ENCODE peak calls at places on chromosomes 5 and 9, in eight cellular contexts. One of them, this sample, is unnamed.
A peak's percentile ranks its signal among the peaks of the same experiment; 100 is the strongest.

GRCh38 chr5:169268019-169268418 is 32.9 kb downstream of the SLIT3 start:
- DNase-seq in endothelial cell of umbilical vein: no peak
- DNase-seq in mucosa of descending colon: no peak
- DNase-seq in AG09309: peak; percentile 85
- DNase-seq in fibroblast of mammary gland: peak; percentile 45
- DNase-seq in fibroblast of lung: no peak
- DNase-seq in WERI-Rb-1: no peak
- DNase-seq in right lobe of liver: no peak
- DNase-seq in this sample: no peak

GRCh38 chr9:124852121-124852828 is 985 bp upstream of the WDR38 start:
- DNase-seq in endothelial cell of umbilical vein: no peak
- DNase-seq in mucosa of descending colon: no peak
- DNase-seq in AG09309: no peak
- DNase-seq in fibroblast of mammary gland: no peak
- DNase-seq in fibroblast of lung: no peak
- DNase-seq in WERI-Rb-1: no peak
- DNase-seq in right lobe of liver: no peak
- DNase-seq in this sample: no peak

GRCh38 chr9:120091206-120091605 is 488.8 kb downstream of the CDK5RAP2 start:
- DNase-seq in endothelial cell of umbilical vein: no peak
- DNase-seq in mucosa of descending colon: no peak
- DNase-seq in AG09309: no peak
- DNase-seq in fibroblast of mammary gland: no peak
- DNase-seq in fibroblast of lung: no peak
- DNase-seq in WERI-Rb-1: no peak
- DNase-seq in right lobe of liver: no peak
- DNase-seq in this sample: no peak

GRCh38 chr5:127959152-127959764 is 124.3 kb upstream of the SLC12A2 start:
- DNase-seq in endothelial cell of umbilical vein: peak; percentile 86
- DNase-seq in mucosa of descending colon: peak; percentile 83
- DNase-seq in AG09309: no peak
- DNase-seq in fibroblast of mammary gland: peak; percentile 86
- DNase-seq in fibroblast of lung: peak; percentile 81
- DNase-seq in WERI-Rb-1: peak; percentile 62
- DNase-seq in right lobe of liver: peak; percentile 81
- DNase-seq in this sample: peak; percentile 77

GRCh38 chr9:89277454-89277853 is 33.5 kb upstream of the CKS2 start:
- DNase-seq in endothelial cell of umbilical vein: no peak
- DNase-seq in mucosa of descending colon: peak; percentile 26
- DNase-seq in AG09309: no peak
- DNase-seq in fibroblast of mammary gland: peak; percentile 27
- DNase-seq in fibroblast of lung: peak; percentile 63
- DNase-seq in WERI-Rb-1: no peak
- DNase-seq in right lobe of liver: no peak
- DNase-seq in this sample: no peak

GRCh38 chr5:102875672-102876071 is 120.6 kb downstream of the PAM start:
- DNase-seq in endothelial cell of umbilical vein: peak; percentile 80
- DNase-seq in mucosa of descending colon: no peak
- DNase-seq in AG09309: no peak
- DNase-seq in fibroblast of mammary gland: no peak
- DNase-seq in fibroblast of lung: no peak
- DNase-seq in WERI-Rb-1: no peak
- DNase-seq in right lobe of liver: no peak
- DNase-seq in this sample: no peak

GRCh38 chr5:179601871-179602625 is 21.4 kb downstream of the HNRNPH1 start:
- DNase-seq in endothelial cell of umbilical vein: no peak
- DNase-seq in mucosa of descending colon: no peak
- DNase-seq in AG09309: no peak
- DNase-seq in fibroblast of mammary gland: no peak
- DNase-seq in fibroblast of lung: no peak
- DNase-seq in WERI-Rb-1: no peak
- DNase-seq in right lobe of liver: no peak
- DNase-seq in this sample: no peak

GRCh38 chr5:165805756-165806155 is 2300.3 kb downstream of the MAT2B start:
- DNase-seq in endothelial cell of umbilical vein: no peak
- DNase-seq in mucosa of descending colon: peak; percentile 7
- DNase-seq in AG09309: no peak
- DNase-seq in fibroblast of mammary gland: no peak
- DNase-seq in fibroblast of lung: no peak
- DNase-seq in WERI-Rb-1: peak; percentile 23
- DNase-seq in right lobe of liver: no peak
- DNase-seq in this sample: no peak

GRCh38 chr5:44532981-44533380 is 143.8 kb upstream of the FGF10 start:
- DNase-seq in endothelial cell of umbilical vein: no peak
- DNase-seq in mucosa of descending colon: no peak
- DNase-seq in AG09309: no peak
- DNase-seq in fibroblast of mammary gland: peak; percentile 47
- DNase-seq in fibroblast of lung: peak; percentile 57
- DNase-seq in WERI-Rb-1: no peak
- DNase-seq in right lobe of liver: no peak
- DNase-seq in this sample: no peak

GRCh38 chr9:108162664-108163063 is 673.1 kb upstream of the KLF4 start:
- DNase-seq in endothelial cell of umbilical vein: no peak
- DNase-seq in mucosa of descending colon: no peak
- DNase-seq in AG09309: peak; percentile 75
- DNase-seq in fibroblast of mammary gland: peak; percentile 94
- DNase-seq in fibroblast of lung: peak; percentile 87
- DNase-seq in WERI-Rb-1: no peak
- DNase-seq in right lobe of liver: no peak
- DNase-seq in this sample: no peak

GRCh38 chr9:108167136-108167900 is 677.7 kb upstream of the KLF4 start:
- DNase-seq in endothelial cell of umbilical vein: no peak
- DNase-seq in mucosa of descending colon: no peak
- DNase-seq in AG09309: no peak
- DNase-seq in fibroblast of mammary gland: no peak
- DNase-seq in fibroblast of lung: no peak
- DNase-seq in WERI-Rb-1: no peak
- DNase-seq in right lobe of liver: no peak
- DNase-seq in this sample: no peak

GRCh38 chr9:108166509-108166908 is 676.9 kb upstream of the KLF4 start:
- DNase-seq in endothelial cell of umbilical vein: no peak
- DNase-seq in mucosa of descending colon: no peak
- DNase-seq in AG09309: no peak
- DNase-seq in fibroblast of mammary gland: no peak
- DNase-seq in fibroblast of lung: no peak
- DNase-seq in WERI-Rb-1: no peak
- DNase-seq in right lobe of liver: no peak
- DNase-seq in this sample: no peak

GRCh38 chr9:108163321-108164005 is 673.9 kb upstream of the KLF4 start:
- DNase-seq in endothelial cell of umbilical vein: no peak
- DNase-seq in mucosa of descending colon: no peak
- DNase-seq in AG09309: no peak
- DNase-seq in fibroblast of mammary gland: peak; percentile 76
- DNase-seq in fibroblast of lung: peak; percentile 32
- DNase-seq in WERI-Rb-1: no peak
- DNase-seq in right lobe of liver: no peak
- DNase-seq in this sample: no peak

DNA sequence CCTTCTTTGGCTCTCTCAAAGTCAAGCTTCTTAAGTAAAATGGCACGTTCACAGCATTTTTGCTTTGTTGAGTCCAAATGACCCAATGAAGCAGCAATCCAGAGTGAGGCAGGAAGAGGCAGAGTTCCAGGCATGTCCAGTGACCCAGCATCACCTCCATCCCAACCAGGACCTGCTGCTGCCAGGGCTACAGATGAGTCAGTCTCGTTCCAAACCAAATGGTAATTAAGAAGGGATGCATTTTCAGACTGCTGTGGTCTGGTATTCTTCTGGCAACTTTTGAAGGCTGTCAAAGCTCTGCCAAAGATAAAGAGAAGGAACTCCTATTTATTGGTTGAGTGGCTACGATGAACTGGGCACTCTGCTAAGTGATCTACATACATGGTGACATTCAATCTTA is 678.9 kb upstream of the KLF4 start:
- DNase-seq in endothelial cell of umbilical vein: no peak
- DNase-seq in mucosa of descending colon: no peak
- DNase-seq in AG09309: peak; percentile 72
- DNase-seq in fibroblast of mammary gland: peak; percentile 92
- DNase-seq in fibroblast of lung: peak; percentile 65
- DNase-seq in WERI-Rb-1: no peak
- DNase-seq in right lobe of liver: no peak
- DNase-seq in this sample: no peak
- TF ChIP-seq CTCF in endothelial cell of umbilical vein: no peak
- TF ChIP-seq CTCF in mucosa of descending colon: no peak
- TF ChIP-seq CTCF in AG09309: no peak
- TF ChIP-seq CTCF in fibroblast of mammary gland: no peak
- TF ChIP-seq CTCF in fibroblast of lung: no peak
- TF ChIP-seq CTCF in WERI-Rb-1: no peak
- TF ChIP-seq CTCF in right lobe of liver: no peak
- TF ChIP-seq CTCF in this sample: no peak

DNA sequence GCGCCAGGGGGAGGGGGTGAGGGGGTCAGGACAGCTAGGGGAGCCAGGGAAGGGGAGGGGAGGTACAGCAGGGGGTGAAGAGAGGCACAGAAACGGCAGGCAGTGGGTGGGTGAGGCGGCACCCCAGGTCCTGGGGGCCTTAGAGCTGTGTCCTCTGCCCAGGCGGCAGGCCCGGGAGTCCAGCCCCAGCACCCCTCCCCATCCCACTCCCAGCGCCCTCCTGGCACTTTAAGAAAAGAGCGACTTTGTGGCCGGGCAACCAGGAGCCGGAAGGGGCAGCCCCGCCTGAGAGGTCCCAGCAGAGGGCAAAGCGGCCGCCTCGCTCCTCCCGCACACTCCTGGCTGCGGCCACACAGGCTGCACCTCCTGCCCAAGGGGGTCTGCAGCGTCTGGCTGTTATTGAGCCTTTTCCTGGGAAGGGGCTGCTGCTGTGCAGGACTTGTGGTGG is 42.6 kb downstream of the NACC2 start:
- DNase-seq in endothelial cell of umbilical vein: no peak
- DNase-seq in mucosa of descending colon: no peak
- DNase-seq in AG09309: no peak
- DNase-seq in fibroblast of mammary gland: no peak
- DNase-seq in fibroblast of lung: no peak
- DNase-seq in WERI-Rb-1: no peak
- DNase-seq in right lobe of liver: no peak
- DNase-seq in this sample: no peak
- H3K4me3 ChIP-seq in endothelial cell of umbilical vein: peak overlapping the region; percentile 1
- H3K4me3 ChIP-seq in mucosa of descending colon: no peak overlapping the region
- H3K4me3 ChIP-seq in AG09309: no peak overlapping the region
- H3K4me3 ChIP-seq in fibroblast of mammary gland: no peak overlapping the region
- H3K4me3 ChIP-seq in fibroblast of lung: no peak overlapping the region
- H3K4me3 ChIP-seq in WERI-Rb-1: peak overlapping the region; percentile 44
- H3K4me3 ChIP-seq in right lobe of liver: no peak overlapping the region
- H3K4me3 ChIP-seq in this sample: peak overlapping the region; percentile 74

DNA sequence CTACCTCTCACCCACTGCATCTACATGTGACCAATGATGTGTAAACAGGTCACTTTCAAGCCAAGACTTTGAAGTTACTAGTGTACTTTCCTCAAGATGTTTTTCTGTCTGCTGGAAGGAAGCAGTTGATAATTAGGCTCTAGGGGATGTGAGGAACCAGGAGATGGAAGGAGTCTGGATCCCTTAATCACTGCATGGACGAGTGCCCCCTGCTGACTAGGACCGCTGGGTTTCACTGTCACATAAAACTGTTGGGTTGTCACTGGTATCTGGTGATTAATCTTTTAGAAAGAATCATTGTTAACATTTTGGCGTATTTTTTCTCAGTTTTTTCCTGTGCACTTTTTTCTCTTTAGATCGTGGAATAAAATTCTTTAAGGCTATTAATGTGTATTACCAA is 79.5 kb downstream of the SREK1 start:
- DNase-seq in endothelial cell of umbilical vein: peak; percentile 37
- DNase-seq in mucosa of descending colon: peak; percentile 43
- DNase-seq in AG09309: no peak
- DNase-seq in fibroblast of mammary gland: peak; percentile 42
- DNase-seq in fibroblast of lung: peak; percentile 30
- DNase-seq in WERI-Rb-1: peak; percentile 26
- DNase-seq in right lobe of liver: no peak
- DNase-seq in this sample: no peak
- TF ChIP-seq CTCF in endothelial cell of umbilical vein: peak; percentile 41
- TF ChIP-seq CTCF in mucosa of descending colon: no peak
- TF ChIP-seq CTCF in AG09309: peak; percentile 46
- TF ChIP-seq CTCF in fibroblast of mammary gland: peak; percentile 53
- TF ChIP-seq CTCF in fibroblast of lung: peak; percentile 55
- TF ChIP-seq CTCF in WERI-Rb-1: peak; percentile 51
- TF ChIP-seq CTCF in right lobe of liver: no peak
- TF ChIP-seq CTCF in this sample: peak; percentile 63

DNA sequence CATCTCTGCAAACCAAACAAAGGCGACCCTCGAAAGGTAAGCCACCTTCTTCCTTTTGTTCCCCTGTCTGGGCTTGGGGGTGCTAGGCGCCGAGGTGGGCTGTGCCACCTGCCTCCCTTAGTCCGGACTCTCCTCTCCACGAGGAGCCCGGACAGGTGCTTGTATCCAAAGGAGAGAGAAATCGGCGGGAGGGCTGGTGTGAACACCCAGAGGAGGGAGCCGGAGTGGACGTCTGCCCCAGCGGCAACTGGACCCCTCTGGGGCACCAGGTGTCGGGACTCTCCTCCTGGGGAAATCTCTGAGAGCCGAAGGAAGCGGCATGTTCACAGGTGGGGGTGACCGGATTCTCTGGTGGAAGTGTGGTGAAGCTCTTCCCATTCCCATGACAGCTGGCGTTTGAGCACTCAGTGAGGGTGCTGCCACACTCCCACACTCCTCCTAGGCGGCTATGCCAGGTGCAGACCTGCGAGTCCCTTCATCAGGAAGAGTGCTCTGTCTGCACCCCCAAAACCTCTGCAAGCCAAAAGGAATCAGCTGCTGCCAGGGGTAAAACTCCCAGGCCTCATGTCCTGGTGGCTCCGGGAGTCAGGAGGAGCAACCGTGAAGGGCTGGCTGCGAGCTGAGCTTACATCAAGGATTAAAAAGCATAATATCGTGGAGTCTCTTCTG is 912 bp downstream of the KCNIP1 start:
- DNase-seq in endothelial cell of umbilical vein: no peak
- DNase-seq in mucosa of descending colon: no peak
- DNase-seq in AG09309: no peak
- DNase-seq in fibroblast of mammary gland: no peak
- DNase-seq in fibroblast of lung: no peak
- DNase-seq in WERI-Rb-1: no peak
- DNase-seq in right lobe of liver: no peak
- DNase-seq in this sample: no peak
- H3K4me3 ChIP-seq in endothelial cell of umbilical vein: no peak overlapping the region
- H3K4me3 ChIP-seq in mucosa of descending colon: no peak overlapping the region
- H3K4me3 ChIP-seq in AG09309: no peak overlapping the region
- H3K4me3 ChIP-seq in fibroblast of mammary gland: no peak overlapping the region
- H3K4me3 ChIP-seq in fibroblast of lung: no peak overlapping the region
- H3K4me3 ChIP-seq in WERI-Rb-1: no peak overlapping the region
- H3K4me3 ChIP-seq in right lobe of liver: no peak overlapping the region
- H3K4me3 ChIP-seq in this sample: no peak overlapping the region

GRCh38 chr5:132003170-132003744 is 8.2 kb downstream of the ACSL6 start:
- DNase-seq in endothelial cell of umbilical vein: no peak
- DNase-seq in mucosa of descending colon: no peak
- DNase-seq in AG09309: no peak
- DNase-seq in fibroblast of mammary gland: no peak
- DNase-seq in fibroblast of lung: peak; percentile 31
- DNase-seq in WERI-Rb-1: peak; percentile 32
- DNase-seq in right lobe of liver: no peak
- DNase-seq in this sample: peak; percentile 14
- TF ChIP-seq CTCF in endothelial cell of umbilical vein: no peak
- TF ChIP-seq CTCF in mucosa of descending colon: no peak
- TF ChIP-seq CTCF in AG09309: no peak
- TF ChIP-seq CTCF in fibroblast of mammary gland: no peak
- TF ChIP-seq CTCF in fibroblast of lung: peak; percentile 38
- TF ChIP-seq CTCF in WERI-Rb-1: peak; percentile 25
- TF ChIP-seq CTCF in right lobe of liver: no peak
- TF ChIP-seq CTCF in this sample: peak; percentile 46